ENCODE peak calls at places on chromosomes 1 and 21, in ten cellular contexts. U is mammary epithelial cell, C is body of pancreas, K is Panc1, Q is Peyer's patch, W is GM23338, E is WERI-Rb-1, T is fibroblast of lung, D is stomach, X is psoas muscle. P is an unnamed sample.
A peak's percentile ranks its signal among the peaks of the same experiment; 100 is the strongest.

GRCh38 chr21:29555601-29556000 is 256.9 kb downstream of the BACH1 start:
- DNase-seq in Q (no peak), U (no peak), W (no peak), C (no peak), X (no peak), K (no peak), T (no peak), E (no peak), D (no peak), P (no peak)

GRCh38 chr1:206930210-206930798 is 8.6 kb upstream of the FCMR start:
- DNase-seq in E (no peak), W (no peak), D (no peak), X (no peak), Q (no peak), K (no peak), T (no peak), U (peak; percentile 21), C (no peak), P (peak; percentile 18)

GRCh38 chr1:6271554-6271953 is 10.7 kb upstream of the GPR153 start:
- DNase-seq in X (no peak), T (peak; percentile 60), E (no peak), C (no peak), D (no peak), U (no peak), W (no peak), Q (no peak), K (no peak), P (peak; percentile 68)

GRCh38 chr1:167135281-167135840 is 41.5 kb downstream of the STYXL2 start:
- DNase-seq in K (no peak), E (peak; percentile 22), T (no peak), Q (no peak), W (no peak), U (no peak), D (no peak), X (no peak), C (no peak), P (no peak)

GRCh38 chr1:65147424-65148177 is 402 bp upstream of the AK4 start:
- DNase-seq in C (peak; percentile 36), K (no peak), T (peak; percentile 18), D (peak; percentile 71), U (peak; percentile 66), W (peak; percentile 60), Q (peak; percentile 65), X (peak; percentile 55), E (peak; percentile 49), P (peak; percentile 29)

GRCh38 chr1:84433253-84434080 is 35.2 kb downstream of the DNASE2B start:
- DNase-seq in Q (peak; percentile 58), U (peak; percentile 61), D (peak; percentile 53), K (peak; percentile 84), C (peak; percentile 62), W (peak; percentile 81), E (peak; percentile 43), X (no peak), T (peak; percentile 72), P (peak; percentile 85)

GRCh38 chr1:89763649-89763986 is 57.2 kb upstream of the LRRC8D start:
- DNase-seq in T (no peak), E (no peak), Q (no peak), X (no peak), U (no peak), K (no peak), C (no peak), D (no peak), W (peak; percentile 30), P (no peak)

GRCh38 chr1:115194571-115194970 is 105.3 kb upstream of the TSPAN2 start:
- DNase-seq in T (no peak), U (no peak), E (no peak), K (no peak), Q (no peak), W (no peak), D (no peak), C (no peak), X (no peak), P (no peak)

GRCh38 chr1:195608883-195609282 is 999.4 kb downstream of the KCNT2 start:
- DNase-seq in C (no peak), T (no peak), X (no peak), E (no peak), U (no peak), D (no peak), Q (no peak), W (peak; percentile 44), K (no peak), P (no peak)

GRCh38 chr1:192225713-192226112 is 67.5 kb downstream of the RGS18 start:
- DNase-seq in T (peak; percentile 49), X (no peak), C (no peak), Q (no peak), D (no peak), W (no peak), K (no peak), E (no peak), U (peak; percentile 31), P (no peak)

GRCh38 chr1:8138673-8139072 is 112.6 kb upstream of the ERRFI1 start:
- DNase-seq in K (no peak), C (no peak), E (no peak), T (no peak), U (no peak), Q (no peak), W (no peak), D (no peak), X (no peak), P (no peak)

GRCh38 chr1:8139383-8139782 is 113.3 kb upstream of the ERRFI1 start:
- DNase-seq in Q (no peak), X (no peak), C (no peak), W (no peak), D (no peak), U (no peak), E (no peak), T (no peak), K (no peak), P (no peak)

GRCh38 chr1:8136766-8137165 is 110.7 kb upstream of the ERRFI1 start:
- DNase-seq in D (no peak), T (no peak), K (no peak), C (no peak), X (no peak), W (no peak), E (no peak), U (no peak), Q (no peak), P (no peak)

GRCh38 chr1:8139941-8140340 is 113.8 kb upstream of the ERRFI1 start:
- DNase-seq in C (no peak), W (no peak), X (no peak), K (no peak), U (no peak), E (no peak), T (no peak), Q (no peak), D (no peak), P (no peak)

GRCh38 chr1:8137406-8138244 is 111.5 kb upstream of the ERRFI1 start:
- DNase-seq in Q (no peak), K (peak; percentile 85), D (no peak), E (no peak), X (no peak), W (no peak), U (peak; percentile 86), C (no peak), T (peak; percentile 99), P (no peak)
- H3K36me3 ChIP-seq in Q (no peaks in the 10 kb centered on the region), K (no peaks in the 10 kb centered on the region), D (no peaks in the 10 kb centered on the region), E (no peaks in the 10 kb centered on the region), X (no peaks in the 10 kb centered on the region), W (no peaks in the 10 kb centered on the region), U (no peaks in the 10 kb centered on the region), C (no peaks in the 10 kb centered on the region), T (no peaks in the 10 kb centered on the region), P (no peaks in the 10 kb centered on the region)

GRCh38 chr1:3078941-3079340 is 9.9 kb downstream of the PRDM16 start:
- DNase-seq in W (no peak), T (peak; percentile 32), Q (no peak), K (no peak), E (no peak), D (no peak), X (no peak), C (no peak), U (no peak), P (no peak)
- H3K27ac ChIP-seq in W (no peak overlapping the region), T (no peak overlapping the region), Q (no peak overlapping the region), K (no peak overlapping the region), E (no peak overlapping the region), D (peak overlapping the region; percentile 74), X (no peak overlapping the region), C (no peak overlapping the region), U (no peak overlapping the region), P (no peak overlapping the region)

DNA sequence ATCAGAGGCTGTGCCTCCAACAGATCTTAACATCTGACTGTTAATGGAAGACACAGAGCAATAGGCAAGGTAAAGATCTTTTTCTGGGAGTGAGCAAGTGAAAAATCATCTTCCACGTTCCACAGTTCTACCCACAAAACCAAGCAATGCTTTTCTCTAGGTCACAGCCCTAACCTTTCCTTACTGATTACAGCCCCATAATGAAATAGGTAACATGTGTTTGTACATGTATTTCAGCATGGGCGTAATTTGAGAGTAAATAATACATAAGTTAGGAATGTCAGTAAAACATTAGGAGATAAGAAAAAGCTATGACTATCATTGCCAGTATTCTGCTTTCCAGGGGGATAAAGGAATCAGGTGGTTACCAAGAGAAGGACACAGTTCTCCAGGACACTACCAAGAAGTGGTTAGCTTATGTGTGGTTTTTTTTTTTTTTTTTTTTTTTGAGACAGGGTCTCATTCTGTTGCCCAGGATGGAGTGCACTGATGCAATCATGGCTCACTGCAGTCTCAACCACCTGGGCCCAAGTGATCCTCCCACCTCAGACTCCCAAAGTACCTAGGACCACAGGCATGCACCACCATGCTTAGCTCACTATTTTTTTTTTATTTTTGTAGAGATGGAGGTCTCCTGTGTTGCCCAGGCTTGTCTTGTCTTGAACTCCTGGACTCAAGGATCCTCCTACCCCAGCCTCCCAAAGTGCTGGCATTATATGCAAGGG is 72.0 kb downstream of the DAP3 start:
- DNase-seq in T (no peak), U (peak; percentile 45), W (no peak), D (no peak), X (no peak), C (no peak), Q (no peak), K (no peak), E (no peak), P (no peak)
- H3K36me3 ChIP-seq in T (peaks cover 11% of the 10 kb centered on the region), U (peaks cover 16% of the 10 kb centered on the region), W (peaks cover 51% of the 10 kb centered on the region), D (peaks cover 93% of the 10 kb centered on the region), X (peaks cover 95% of the 10 kb centered on the region), C (peaks cover 3% of the 10 kb centered on the region), Q (no peaks in the 10 kb centered on the region), K (peaks cover 4% of the 10 kb centered on the region), E (peaks cover 86% of the 10 kb centered on the region), P (peaks cover 5% of the 10 kb centered on the region)

GRCh38 chr1:86542626-86543025 is 4.3 kb upstream of the CLCA4 start:
- DNase-seq in C (no peak), T (peak; percentile 23), U (peak; percentile 75), D (no peak), K (no peak), X (no peak), E (no peak), W (no peak), Q (no peak), P (no peak)

GRCh38 chr1:86538775-86539174 is 8.1 kb upstream of the CLCA4 start:
- DNase-seq in X (no peak), C (no peak), Q (no peak), E (no peak), K (no peak), D (no peak), U (no peak), T (no peak), W (no peak), P (no peak)

GRCh38 chr1:86537928-86538695 is 8.8 kb upstream of the CLCA4 start:
- DNase-seq in Q (no peak), D (no peak), E (no peak), W (no peak), C (no peak), X (no peak), T (peak; percentile 33), U (no peak), K (no peak), P (peak; percentile 86)

GRCh38 chr1:86546787-86547221 is at the start of gene CLCA4:
- DNase-seq in D (no peak), W (no peak), C (no peak), U (peak; percentile 88), T (no peak), E (no peak), X (no peak), K (no peak), Q (no peak), P (no peak)

GRCh38 chr1:86541859-86542258 is 5.0 kb upstream of the CLCA4 start:
- DNase-seq in T (no peak), U (no peak), Q (no peak), E (no peak), X (no peak), D (no peak), C (no peak), K (no peak), W (no peak), P (no peak)
- H3K27ac ChIP-seq in T (no peak overlapping the region), U (peak overlapping the region; percentile 22), Q (no peak overlapping the region), E (no peak overlapping the region), X (no peak overlapping the region), D (no peak overlapping the region), C (no peak overlapping the region), K (no peak overlapping the region), W (no peak overlapping the region), P (no peak overlapping the region)